ENCODE peak calls at places on chromosomes 5 and 9, in five cellular contexts. H is HS-5, Y is HTR-8/SVneo, P is GM06990, X is GM12892. B is an unnamed sample.

GRCh38 chr9:84669293-84670105 is at the start of gene NTRK2:
- DNase-seq in P (peak; percentile 24), H (no peak), Y (no peak), X (peak; percentile 33), B (peak; percentile 90)

GRCh38 chr5:10538103-10538788 is 25.6 kb upstream of the ANKRD33B start:
- DNase-seq in P (no peak), X (no peak), Y (no peak), H (no peak), B (peak; percentile 67)

GRCh38 chr5:128962211-128962610 is 3.1 kb upstream of the SLC27A6 start:
- DNase-seq in X (no peak), Y (no peak), P (no peak), H (no peak), B (no peak)

GRCh38 chr9:137466041-137466799 is 7.1 kb upstream of the NSMF start:
- DNase-seq in P (no peak), X (no peak), H (no peak), Y (no peak), B (no peak)

GRCh38 chr5:132064140-132064539 is 3.7 kb downstream of the IL3 start:
- DNase-seq in H (no peak), Y (no peak), P (no peak), X (no peak), B (no peak)

GRCh38 chr5:168106008-168106761 is 185.3 kb upstream of the WWC1 start:
- DNase-seq in Y (no peak), X (no peak), H (peak; percentile 35), P (no peak), B (peak; percentile 76)

GRCh38 chr9:135051316-135052038 is 36.0 kb upstream of the OLFM1 start:
- DNase-seq in P (no peak), Y (no peak), X (no peak), H (no peak), B (no peak)

GRCh38 chr5:149133795-149134777 is 7.2 kb upstream of the ABLIM3 start:
- DNase-seq in P (no peak), X (no peak), H (peak; percentile 82), Y (peak; percentile 56), B (no peak)

GRCh38 chr9:124673063-124673462 is 98.0 kb downstream of the NR6A1 start:
- DNase-seq in P (no peak), X (no peak), Y (no peak), H (no peak), B (no peak)

GRCh38 chr9:85089188-85089969 is 419.9 kb downstream of the NTRK2 start:
- DNase-seq in X (no peak), Y (no peak), P (no peak), H (no peak), B (no peak)

GRCh38 chr5:94691270-94691669 is 72.8 kb downstream of the SLF1 start:
- DNase-seq in X (no peak), P (no peak), H (no peak), Y (no peak), B (no peak)

GRCh38 chr5:54867310-54867944 is 118.0 kb downstream of the ESM1 start:
- DNase-seq in Y (peak; percentile 60), P (no peak), X (no peak), H (no peak), B (no peak)

GRCh38 chr5:5886812-5887486 is 464.5 kb downstream of the ICE1 start:
- DNase-seq in X (peak; percentile 75), H (no peak), P (peak; percentile 41), Y (no peak), B (no peak)

GRCh38 chr9:93670208-93671029 is 94.0 kb downstream of the PHF2 start:
- DNase-seq in P (no peak), X (no peak), H (no peak), Y (no peak), B (no peak)

GRCh38 chr5:34957857-34958690 is 28.7 kb downstream of the DNAJC21 start:
- DNase-seq in H (no peak), Y (peak; percentile 67), X (no peak), P (no peak), B (no peak)

GRCh38 chr9:136328011-136328621 is 777 bp downstream of the GPSM1 start:
- DNase-seq in P (no peak), X (no peak), Y (no peak), H (no peak), B (no peak)

GRCh38 chr5:29744618-29745017 is 1448.9 kb upstream of the CDH6 start:
- DNase-seq in H (no peak), Y (no peak), P (no peak), X (no peak), B (no peak)

GRCh38 chr9:6758418-6759113 is 793 bp downstream of the KDM4C start:
- DNase-seq in H (peak; percentile 39), Y (peak; percentile 36), X (peak; percentile 36), P (peak; percentile 82), B (peak; percentile 46)

GRCh38 chr5:141734501-141735231 is 52.6 kb upstream of the ARAP3 start:
- DNase-seq in P (no peak), X (no peak), H (no peak), Y (peak; percentile 73), B (no peak)

GRCh38 chr5:92421937-92422336 is 1038.8 kb upstream of the ARRDC3 start:
- DNase-seq in Y (no peak), X (no peak), H (no peak), P (no peak), B (no peak)

GRCh38 chr9:111034146-111034545 is 4.1 kb downstream of the LPAR1 start:
- DNase-seq in Y (no peak), X (no peak), H (no peak), P (no peak), B (no peak)

GRCh38 chr9:123382659-123383511 is 26.9 kb downstream of the CRB2 start:
- DNase-seq in H (no peak), X (no peak), P (no peak), Y (no peak), B (no peak)

GRCh38 chr5:7209583-7210139 is 186.3 kb upstream of the ADCY2 start:
- DNase-seq in Y (no peak), H (no peak), P (no peak), X (no peak), B (no peak)

GRCh38 chr5:136141561-136141960 is 8.9 kb downstream of the SMAD5 start:
- DNase-seq in Y (no peak), H (no peak), P (peak; percentile 35), X (no peak), B (no peak)

GRCh38 chr9:98792096-98792490 is 4.3 kb downstream of the ANKS6 start:
- DNase-seq in Y (no peak), P (no peak), X (no peak), H (no peak), B (peak; percentile 25)

GRCh38 chr9:129383415-129384088 is 205.5 kb upstream of the IER5L start:
- DNase-seq in Y (no peak), H (peak; percentile 4), X (peak; percentile 80), P (peak; percentile 81), B (peak; percentile 84)

GRCh38 chr9:89745601-89746376 is 141.0 kb downstream of the GADD45G start:
- DNase-seq in X (no peak), P (no peak), H (no peak), Y (no peak), B (no peak)

GRCh38 chr9:75188756-75189155 is 100.4 kb downstream of the OSTF1 start:
- DNase-seq in P (no peak), Y (no peak), H (no peak), X (no peak), B (no peak)

GRCh38 chr5:73312146-73312871 is 136.3 kb downstream of the FOXD1 start:
- DNase-seq in X (no peak), H (no peak), P (no peak), Y (no peak), B (no peak)

GRCh38 chr9:109923371-109923770 is 143.4 kb downstream of the PALM2AKAP2 start:
- DNase-seq in Y (no peak), P (no peak), H (no peak), X (no peak), B (no peak)

GRCh38 chr5:171462928-171463843 is 43.7 kb downstream of the FGF18 start:
- DNase-seq in P (no peak), H (no peak), Y (no peak), X (no peak), B (no peak)

GRCh38 chr9:98554752-98555151 is 154.0 kb downstream of the GABBR2 start:
- DNase-seq in H (no peak), P (no peak), Y (no peak), X (no peak), B (no peak)

GRCh38 chr5:35313296-35313695 is 83.0 kb upstream of the PRLR start:
- DNase-seq in Y (peak; percentile 69), H (peak; percentile 85), X (no peak), P (no peak), B (no peak)

GRCh38 chr5:144156767-144157171 is 13.7 kb downstream of the YIPF5 start:
- DNase-seq in X (no peak), H (no peak), P (no peak), Y (no peak), B (no peak)

GRCh38 chr5:72842816-72843215 is 26.4 kb downstream of the TNPO1 start:
- DNase-seq in H (no peak), P (no peak), X (no peak), Y (no peak), B (no peak)

GRCh38 chr5:134934202-134934601 is 29.3 kb downstream of the PCBD2 start:
- DNase-seq in H (no peak), X (no peak), P (no peak), Y (no peak), B (no peak)

GRCh38 chr9:130527651-130528310 is 51.6 kb upstream of the FUBP3 start:
- DNase-seq in H (no peak), X (no peak), Y (no peak), P (no peak), B (no peak)

GRCh38 chr9:129608561-129609481 is 12.1 kb downstream of the C9orf50 start:
- DNase-seq in X (no peak), Y (no peak), H (no peak), P (no peak), B (no peak)